ENCODE peak calls at places on chromosomes 12 and 14, in nine cellular contexts. J is psoas muscle, H is A549, T is GM12865, S is AG09319, I is GM13976, C is GM23338, E is heart right ventricle, V is MM.1S. B is an unnamed sample.
A peak's percentile ranks its signal among the peaks of the same experiment; 100 is the strongest.

GRCh38 chr12:110074089-110074488 is 25.8 kb upstream of the C12orf76 start:
- DNase-seq in V (no peak), E (no peak), C (no peak), J (no peak), S (no peak), H (no peak), I (no peak), T (no peak), B (no peak)

GRCh38 chr14:51730094-51730493 is 78.4 kb downstream of the FRMD6 start:
- DNase-seq in C (no peak), E (no peak), J (no peak), T (no peak), H (no peak), V (no peak), S (no peak), I (no peak), B (no peak)

GRCh38 chr14:79016828-79017505 is 846.8 kb downstream of the NRXN3 start:
- DNase-seq in H (no peak), V (no peak), I (no peak), C (no peak), E (no peak), S (peak; percentile 22), J (no peak), T (no peak), B (no peak)

GRCh38 chr14:77838756-77839565 is 39.1 kb downstream of the ADCK1 start:
- DNase-seq in S (no peak), V (no peak), C (peak; percentile 19), I (no peak), T (no peak), E (no peak), H (no peak), J (no peak), B (no peak)

GRCh38 chr14:101478796-101479410 is 82.4 kb upstream of the DIO3 start:
- DNase-seq in V (no peak), E (no peak), S (no peak), T (no peak), J (no peak), H (no peak), I (no peak), C (no peak), B (no peak)

GRCh38 chr14:76759589-76759988 is 1.7 kb upstream of the VASH1 start:
- DNase-seq in C (no peak), T (no peak), J (no peak), I (peak; percentile 11), H (no peak), V (no peak), S (no peak), E (no peak), B (no peak)

GRCh38 chr14:102049258-102050025 is 37.4 kb downstream of the HSP90AA1 start:
- DNase-seq in V (no peak), J (no peak), C (no peak), T (no peak), H (no peak), S (no peak), E (no peak), I (no peak), B (no peak)

GRCh38 chr14:71175491-71175890 is 268.2 kb downstream of the PCNX1 start:
- DNase-seq in V (no peak), I (no peak), T (no peak), E (no peak), C (no peak), S (no peak), H (no peak), J (no peak), B (no peak)

GRCh38 chr12:30110970-30111586 is 327.3 kb upstream of the TMTC1 start:
- DNase-seq in S (no peak), E (no peak), V (no peak), C (no peak), J (no peak), T (no peak), I (no peak), H (no peak), B (no peak)

GRCh38 chr14:79781882-79782281 is 429.4 kb downstream of the DIO2 start:
- DNase-seq in T (no peak), C (no peak), I (no peak), E (no peak), J (no peak), H (no peak), S (no peak), V (no peak), B (no peak)

GRCh38 chr12:113196996-113197395 is 11.5 kb downstream of the RITA1 start:
- DNase-seq in T (peak; percentile 88), J (peak; percentile 73), V (peak; percentile 51), E (no peak), S (peak; percentile 53), C (peak; percentile 86), I (peak; percentile 90), H (peak; percentile 94), B (peak; percentile 89)

GRCh38 chr12:130563322-130563721 is 152.8 kb downstream of the RIMBP2 start:
- DNase-seq in V (no peak), J (no peak), H (no peak), I (no peak), C (no peak), S (no peak), T (no peak), E (no peak), B (no peak)

GRCh38 chr14:102159841-102160240 is 20.1 kb downstream of the WDR20 start:
- DNase-seq in E (no peak), C (no peak), I (no peak), S (no peak), V (no peak), H (no peak), J (no peak), T (no peak), B (no peak)

GRCh38 chr12:128307791-128308190 is 40.8 kb downstream of the TMEM132C start:
- DNase-seq in J (no peak), T (no peak), S (no peak), V (no peak), H (no peak), E (no peak), C (no peak), I (no peak), B (no peak)

GRCh38 chr12:27627123-27627835 is 69.0 kb upstream of the REP15 start:
- DNase-seq in C (no peak), S (peak; percentile 60), J (no peak), T (peak; percentile 24), H (no peak), I (no peak), E (no peak), V (no peak), B (no peak)

GRCh38 chr12:116734156-116734768 is 3.6 kb downstream of the SPRING1 start:
- DNase-seq in I (no peak), V (no peak), J (no peak), S (no peak), T (no peak), H (no peak), E (no peak), C (no peak), B (no peak)

GRCh38 chr12:104288635-104289258 is 14.8 kb upstream of the EID3 start:
- DNase-seq in S (peak; percentile 62), E (peak; percentile 79), H (peak; percentile 73), V (peak; percentile 95), T (peak; percentile 94), C (peak; percentile 94), I (peak; percentile 90), J (peak; percentile 91), B (peak; percentile 90)
- TF ChIP-seq CTCF in S (no peak), E (no peak), H (no peak), V (no peak), T (no peak), C (no peak), I (peak; percentile 27), J (no peak), B (peak; percentile 9)

DNA sequence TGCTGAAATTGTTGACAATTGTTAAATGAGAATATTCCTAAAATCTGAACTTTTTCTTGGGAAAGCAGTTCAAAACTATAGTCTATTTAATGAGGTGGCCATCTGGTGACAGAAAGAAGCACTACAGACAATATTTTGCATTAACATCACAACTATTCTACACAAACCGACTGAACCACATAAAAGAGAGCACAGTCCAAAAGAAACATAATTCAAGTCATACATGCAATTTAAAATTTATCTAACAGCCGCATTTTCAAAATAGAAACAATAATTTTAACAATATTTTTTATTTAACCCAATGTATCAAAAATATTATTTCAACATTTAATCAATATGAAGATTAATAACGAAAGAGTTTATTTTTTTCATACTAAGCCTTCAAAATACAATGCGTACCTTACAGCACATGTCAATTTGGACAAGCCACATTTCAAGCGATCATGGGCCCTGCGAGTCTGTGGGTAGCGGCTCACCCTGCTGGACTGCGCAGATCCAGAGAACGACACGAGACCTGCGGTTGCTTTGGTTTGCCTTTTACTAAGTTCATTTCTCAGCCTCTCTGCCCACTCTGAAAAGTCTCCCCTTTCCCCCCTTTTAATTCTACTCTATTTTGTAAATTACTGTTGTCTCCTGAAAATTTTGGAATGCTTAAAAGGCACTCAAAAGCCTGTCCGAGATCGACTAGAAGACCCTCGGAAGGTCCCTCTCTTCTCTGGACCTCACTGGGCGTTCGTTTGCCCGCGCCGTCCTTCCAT is 941 bp upstream of the LRRC9 start:
- DNase-seq in J (peak; percentile 46), V (no peak), E (no peak), I (peak; percentile 47), C (peak; percentile 43), T (peak; percentile 21), H (peak; percentile 28), S (peak; percentile 3), B (peak; percentile 42)
- TF ChIP-seq CTCF in J (peak; percentile 44), V (peak; percentile 43), E (peak; percentile 56), I (no peak), C (no peak), T (peak; percentile 20), H (peak; percentile 48), S (peak; percentile 35), B (no peak)

GRCh38 chr12:68871396-68871795 is 61.6 kb downstream of the CPM start:
- DNase-seq in H (no peak), E (no peak), I (no peak), V (no peak), C (no peak), J (no peak), T (no peak), S (no peak), B (no peak)

GRCh38 chr12:68870011-68870410 is 62.0 kb downstream of the MDM2 start:
- DNase-seq in S (no peak), E (no peak), T (no peak), J (no peak), I (no peak), H (no peak), C (no peak), V (no peak), B (no peak)

GRCh38 chr12:68873316-68873715 is 59.7 kb downstream of the CPM start:
- DNase-seq in C (no peak), I (no peak), T (no peak), H (no peak), E (no peak), S (no peak), V (no peak), J (no peak), B (no peak)

GRCh38 chr12:68870443-68870842 is 62.5 kb downstream of the MDM2 start:
- DNase-seq in T (no peak), J (no peak), V (peak; percentile 1), H (no peak), S (no peak), I (no peak), E (no peak), C (no peak), B (no peak)

GRCh38 chr12:68871899-68872298 is 61.1 kb downstream of the CPM start:
- DNase-seq in J (no peak), S (no peak), T (peak; percentile 57), I (peak; percentile 28), E (no peak), C (peak; percentile 73), H (no peak), V (no peak), B (peak; percentile 27)
- TF ChIP-seq CTCF in J (no peak), S (peak; percentile 6), T (peak; percentile 50), I (peak; percentile 14), E (no peak), C (peak; percentile 86), H (peak; percentile 32), V (peak; percentile 27), B (peak; percentile 42)

GRCh38 chr12:17928708-17929366 is 161.2 kb downstream of the RERGL start:
- DNase-seq in J (no peak), S (no peak), V (no peak), I (no peak), C (peak; percentile 3), E (no peak), H (peak; percentile 34), T (no peak), B (no peak)
- TF ChIP-seq CTCF in J (no peak), S (no peak), V (peak; percentile 6), I (no peak), C (peak; percentile 34), E (no peak), H (peak; percentile 66), T (no peak), B (no peak)